ENCODE peak calls at places on chromosomes 4 and X, in five cellular contexts. B is cardiac fibroblast, M is psoas muscle, Z is foreskin fibroblast, A is suprapubic skin. K is an unnamed sample.

GRCh38 chr4:40778090-40778489 is 28.3 kb downstream of the NSUN7 start:
- DNase-seq in B (no peak), M (no peak), Z (no peak), A (no peak), K (no peak)

GRCh38 chr4:2395584-2395983 is 22.9 kb downstream of the ZFYVE28 start:
- DNase-seq in B (no peak), M (no peak), Z (no peak), A (no peak), K (no peak)

GRCh38 chr4:176002007-176002623 is 63.5 kb upstream of the WDR17 start:
- DNase-seq in B (peak), M (peak), Z (peak), A (peak), K (no peak)

GRCh38 chr4:155405059-155405458 is 28.3 kb upstream of the MAP9 start:
- DNase-seq in B (peak), M (no peak), Z (peak), A (no peak), K (no peak)

GRCh38 chrX:41084044-41084359 is 1.2 kb upstream of the USP9X start:
- DNase-seq in B (no peak), M (no peak), Z (no peak), A (no peak), K (no peak)

GRCh38 chr4:118682928-118683327 is 2.3 kb upstream of the METTL14 start:
- DNase-seq in B (peak), M (no peak), Z (peak), A (no peak), K (no peak)

GRCh38 chrX:3939967-3940610 is 226.6 kb upstream of the PRKX start:
- DNase-seq in B (peak), M (no peak), Z (peak), A (no peak), K (no peak)

GRCh38 chr4:84917869-84918600 is 48.5 kb downstream of the WDFY3 start:
- DNase-seq in B (no peak), M (no peak), Z (no peak), A (no peak), K (no peak)

GRCh38 chr4:119093042-119093827 is 42.4 kb upstream of the MYOZ2 start:
- DNase-seq in B (no peak), M (no peak), Z (peak), A (no peak), K (no peak)

GRCh38 chrX:103918050-103918449 is 44.4 kb upstream of the TMSB15B start:
- DNase-seq in B (peak), M (peak), Z (peak), A (no peak), K (no peak)

GRCh38 chr4:10383417-10383816 is 73.8 kb downstream of the ZNF518B start:
- DNase-seq in B (no peak), M (no peak), Z (no peak), A (no peak), K (no peak)

GRCh38 chrX:48531359-48531954 is 8.1 kb upstream of the TBC1D25 start:
- DNase-seq in B (peak), M (no peak), Z (peak), A (no peak), K (no peak)

DNA sequence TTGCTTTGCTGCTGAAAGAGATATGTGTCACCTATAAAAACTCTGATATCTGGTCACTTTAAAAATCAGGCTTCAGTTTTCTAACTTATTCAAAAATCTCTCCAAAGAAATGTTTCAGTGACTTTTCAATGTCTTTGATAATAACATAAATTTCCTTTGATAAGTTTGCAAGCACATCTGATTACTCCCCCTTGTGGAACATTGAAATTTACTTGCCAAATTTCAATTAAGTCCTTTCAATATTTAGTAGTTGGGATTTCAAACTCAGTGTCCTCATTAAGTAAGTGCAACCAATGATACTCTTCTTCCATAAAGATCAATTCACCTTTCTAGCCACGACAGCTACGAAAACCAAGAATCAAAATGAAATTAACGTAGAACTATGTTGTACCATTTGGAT is 151.3 kb upstream of the FAM47C start:
- DNase-seq in B (no peak), M (no peak), Z (no peak), A (no peak), K (no peak)
- TF ChIP-seq CTCF in B (no peak), M (no peak), Z (no peak), A (no peak), K (no peak)

DNA sequence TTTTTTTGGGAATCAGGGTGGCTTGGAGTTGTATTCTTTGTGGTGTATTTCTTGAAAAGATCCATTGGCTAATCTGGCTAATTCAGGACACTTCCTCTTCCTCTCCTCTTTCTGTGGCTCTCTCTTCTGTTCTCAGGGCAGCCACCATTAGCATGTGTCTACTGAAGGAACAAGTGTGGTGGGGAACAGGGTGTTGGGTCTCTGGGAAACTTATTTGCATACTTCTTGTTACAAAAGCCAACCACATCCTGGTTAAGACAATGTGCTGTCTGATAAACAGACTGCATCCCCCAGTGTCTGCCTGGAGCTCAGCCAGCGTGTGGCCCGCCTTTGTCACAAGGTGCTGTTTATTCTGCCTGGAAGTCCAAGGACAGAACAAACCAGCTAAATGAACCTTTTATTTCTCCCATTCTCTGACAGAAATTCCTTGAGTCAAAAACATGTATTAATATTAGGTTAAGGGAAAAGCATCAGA is 203.4 kb downstream of the SPRY1 start:
- DNase-seq in B (peak), M (peak), Z (peak), A (peak), K (no peak)
- TF ChIP-seq CTCF in B (no peak), M (no peak), Z (no peak), A (no peak), K (no peak)

DNA sequence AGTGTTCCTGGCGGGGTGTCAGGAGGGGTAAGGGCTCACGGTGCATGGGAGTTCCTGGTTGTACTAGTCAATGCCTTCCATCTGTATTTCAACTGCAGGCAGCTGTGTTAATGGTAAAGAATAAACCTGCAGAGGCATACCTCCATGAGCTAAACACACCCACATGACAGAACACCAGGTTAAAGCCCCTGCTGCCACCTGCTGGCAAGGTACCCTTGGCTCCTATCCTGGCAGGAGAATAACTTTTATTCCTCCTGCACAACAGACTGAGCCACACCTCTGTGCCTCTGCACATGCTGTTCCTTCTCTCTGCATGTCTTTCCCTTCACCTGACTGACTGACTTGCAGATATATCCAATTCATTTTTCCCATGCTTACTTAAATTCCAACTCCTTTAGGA is 11.1 kb downstream of the ITIH6 start:
- DNase-seq in B (no peak), M (no peak), Z (no peak), A (no peak), K (no peak)
- TF ChIP-seq CTCF in B (no peak), M (peak), Z (no peak), A (no peak), K (no peak)

DNA sequence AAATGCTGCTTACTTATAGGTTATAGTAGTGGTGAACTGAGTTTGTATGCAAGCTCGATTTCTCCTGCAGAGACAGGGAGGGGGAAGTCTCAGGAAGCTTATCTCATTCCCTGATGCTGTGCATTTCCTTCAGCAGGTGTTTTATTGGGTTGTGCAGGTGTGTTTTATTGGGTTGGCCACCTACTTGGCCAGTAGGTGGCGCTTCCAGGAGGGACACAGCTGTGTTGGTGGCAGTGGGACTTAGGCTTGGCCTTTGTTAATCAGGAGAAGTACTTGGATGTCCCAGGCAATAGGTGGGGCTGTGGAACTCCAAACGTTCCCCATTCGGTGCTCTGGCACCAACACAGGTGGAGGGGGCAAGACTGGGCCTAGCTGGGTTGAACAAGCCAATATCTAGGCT is 196.0 kb upstream of the DCAF8L1 start:
- DNase-seq in B (no peak), M (no peak), Z (no peak), A (no peak), K (no peak)
- TF ChIP-seq CTCF in B (peak), M (peak), Z (no peak), A (no peak), K (no peak)

GRCh38 chr4:172868271-172868670 is 300.3 kb upstream of the GALNT7 start:
- DNase-seq in B (no peak), M (no peak), Z (no peak), A (no peak), K (no peak)

GRCh38 chr4:172869621-172870268 is 298.9 kb upstream of the GALNT7 start:
- DNase-seq in B (no peak), M (no peak), Z (no peak), A (no peak), K (no peak)

GRCh38 chr4:172866421-172866820 is 302.2 kb upstream of the GALNT7 start:
- DNase-seq in B (no peak), M (no peak), Z (no peak), A (no peak), K (no peak)

GRCh38 chr4:172865103-172865502 is 303.5 kb upstream of the GALNT7 start:
- DNase-seq in B (no peak), M (no peak), Z (peak), A (no peak), K (no peak)

GRCh38 chr4:172865531-172866127 is 303.0 kb upstream of the GALNT7 start:
- DNase-seq in B (no peak), M (no peak), Z (no peak), A (no peak), K (no peak)
- TF ChIP-seq CTCF in B (no peak), M (no peak), Z (no peak), A (no peak), K (no peak)

DNA sequence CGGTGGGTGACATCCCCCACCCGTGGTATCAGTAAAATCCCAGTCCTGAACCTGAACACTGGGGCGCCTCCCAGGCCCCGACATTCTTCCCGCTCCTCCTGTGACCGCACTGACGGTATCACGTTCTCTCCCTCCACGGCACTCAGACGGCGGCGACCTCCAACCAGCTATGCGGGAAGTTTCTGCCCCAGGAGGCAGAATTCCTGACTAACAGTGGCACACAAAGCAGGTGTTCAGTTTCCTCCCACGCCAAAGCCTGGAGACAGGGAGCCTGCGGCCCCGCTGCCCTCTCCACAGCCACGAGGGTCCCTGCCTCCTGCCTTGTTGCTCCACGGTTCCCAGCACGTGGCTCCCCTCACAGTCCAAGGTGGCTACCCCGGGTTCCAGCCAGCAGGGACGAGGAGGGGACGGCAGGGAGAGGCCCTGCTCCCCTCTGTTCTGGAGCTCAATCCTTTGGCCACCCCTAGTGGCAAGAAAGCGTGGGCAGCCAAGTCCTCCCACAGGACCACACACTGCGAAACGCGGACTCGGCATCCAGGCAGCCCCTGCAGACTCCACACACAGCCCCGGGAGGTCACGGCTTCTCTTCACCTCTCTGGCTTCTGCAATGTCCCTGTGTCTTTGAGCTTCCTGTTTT is 15.2 kb downstream of the CTBP1 start:
- DNase-seq in B (peak), M (peak), Z (peak), A (peak), K (no peak)
- TF ChIP-seq CTCF in B (peak), M (no peak), Z (peak), A (no peak), K (no peak)